ENCODE peak calls at places on chromosomes 11 and 22, in eight cellular contexts. I is transverse colon, Y is suprapubic skin, B is breast epithelium, W is K562, M is sigmoid colon, G is H1, V is spleen. Q is an unnamed sample.

GRCh38 chr22:39997939-39998726 is 3.4 kb downstream of the FAM83F start:
- DNase-seq in I (peak; percentile 79), Y (no peak), B (peak; percentile 85), W (no peak), M (no peak), G (no peak), V (no peak), Q (no peak)

GRCh38 chr11:61092280-61092766 is 10.0 kb upstream of the CD5 start:
- DNase-seq in I (peak; percentile 26), Y (no peak), B (no peak), W (no peak), M (no peak), G (no peak), V (no peak), Q (no peak)

GRCh38 chr11:125594958-125595357 is 2.3 kb downstream of the STT3A start:
- DNase-seq in I (no peak), Y (no peak), B (no peak), W (no peak), M (no peak), G (no peak), V (no peak), Q (no peak)

GRCh38 chr22:32693102-32693501 is 108.4 kb upstream of the TIMP3 start:
- DNase-seq in I (no peak), Y (no peak), B (no peak), W (peak; percentile 14), M (no peak), G (no peak), V (no peak), Q (no peak)

GRCh38 chr11:57464343-57465181 is 4.2 kb downstream of the RTN4RL2 start:
- DNase-seq in I (no peak), Y (no peak), B (no peak), W (peak; percentile 60), M (no peak), G (no peak), V (no peak), Q (no peak)

GRCh38 chr11:120522736-120523135 is 11.2 kb downstream of the GRIK4 start:
- DNase-seq in I (no peak), Y (peak; percentile 48), B (peak; percentile 33), W (no peak), M (peak; percentile 19), G (no peak), V (peak; percentile 46), Q (no peak)

GRCh38 chr11:115985896-115986295 is 481.7 kb upstream of the CADM1 start:
- DNase-seq in I (no peak), Y (no peak), B (no peak), W (no peak), M (no peak), G (no peak), V (no peak), Q (no peak)

GRCh38 chr11:130478204-130478701 is 29.8 kb downstream of the ADAMTS15 start:
- DNase-seq in I (peak; percentile 48), Y (no peak), B (no peak), W (no peak), M (peak; percentile 93), G (no peak), V (no peak), Q (no peak)

GRCh38 chr11:120316880-120317688 is 8.0 kb upstream of the TLCD5 start:
- DNase-seq in I (peak; percentile 90), Y (no peak), B (peak; percentile 90), W (no peak), M (peak; percentile 78), G (no peak), V (no peak), Q (no peak)

GRCh38 chr11:110903830-110904229 is 191.6 kb upstream of the ARHGAP20 start:
- DNase-seq in I (no peak), Y (no peak), B (no peak), W (no peak), M (no peak), G (no peak), V (no peak), Q (no peak)

GRCh38 chr22:17980638-17981051 is 43.7 kb downstream of the MICAL3 start:
- DNase-seq in I (peak; percentile 81), Y (no peak), B (no peak), W (peak; percentile 92), M (no peak), G (no peak), V (peak; percentile 88), Q (no peak)

GRCh38 chr22:46614070-46614931 is 5.9 kb upstream of the GRAMD4 start:
- DNase-seq in I (peak; percentile 55), Y (no peak), B (no peak), W (no peak), M (no peak), G (no peak), V (peak; percentile 88), Q (no peak)

GRCh38 chr11:114077482-114078305 is 18.2 kb downstream of the ZBTB16 start:
- DNase-seq in I (peak; percentile 51), Y (no peak), B (no peak), W (no peak), M (peak; percentile 61), G (no peak), V (no peak), Q (no peak)

GRCh38 chr11:8806974-8807373 is 104.0 kb upstream of the AKIP1 start:
- DNase-seq in I (no peak), Y (no peak), B (no peak), W (no peak), M (peak; percentile 69), G (no peak), V (no peak), Q (no peak)
- H3K4me3 ChIP-seq in I (no peak overlapping the region), Y (peak overlapping the region; percentile 59), B (peak overlapping the region; percentile 73), W (no peak overlapping the region), M (peak overlapping the region; percentile 58), G (no peak overlapping the region), V (no peak overlapping the region), Q (peak overlapping the region; percentile 56)

GRCh38 chr11:841981-842369 is 354 bp downstream of the POLR2L start:
- DNase-seq in I (no peak), Y (no peak), B (no peak), W (no peak), M (no peak), G (no peak), V (no peak), Q (no peak)

GRCh38 chr11:843818-844692 is 1.4 kb downstream of the TSPAN4 start:
- DNase-seq in I (peak; percentile 83), Y (peak; percentile 98), B (peak; percentile 84), W (peak; percentile 57), M (peak; percentile 97), G (peak; percentile 89), V (peak; percentile 94), Q (peak; percentile 98)

GRCh38 chr11:843086-843704 is 543 bp downstream of the TSPAN4 start:
- DNase-seq in I (no peak), Y (no peak), B (no peak), W (no peak), M (no peak), G (no peak), V (peak; percentile 88), Q (no peak)

GRCh38 chr11:839875-840617 is 2.3 kb downstream of the POLR2L start:
- DNase-seq in I (no peak), Y (no peak), B (no peak), W (peak; percentile 60), M (no peak), G (no peak), V (no peak), Q (no peak)

GRCh38 chr11:842370-843002 is at the start of the genes POLR2L and TSPAN4:
- DNase-seq in I (peak; percentile 91), Y (peak; percentile 98), B (peak; percentile 92), W (peak; percentile 93), M (peak; percentile 96), G (no peak), V (peak; percentile 97), Q (no peak)
- TF ChIP-seq POLR2A in I (peak; percentile 91), Y (peak; percentile 75), B (peak; percentile 48), W (peak; percentile 95), M (peak; percentile 70), G (no peak), V (peak; percentile 77), Q (peak; percentile 74)

GRCh38 chr22:30209642-30210041 is 36.9 kb downstream of the LIF start:
- DNase-seq in I (no peak), Y (peak; percentile 69), B (peak; percentile 28), W (no peak), M (no peak), G (no peak), V (peak; percentile 16), Q (no peak)

GRCh38 chr22:30206964-30207363 is 39.6 kb downstream of the LIF start:
- DNase-seq in I (no peak), Y (peak; percentile 90), B (peak; percentile 67), W (no peak), M (peak; percentile 82), G (no peak), V (no peak), Q (no peak)

GRCh38 chr22:30211124-30211820 is 35.3 kb downstream of the LIF start:
- DNase-seq in I (no peak), Y (no peak), B (no peak), W (no peak), M (no peak), G (no peak), V (peak; percentile 20), Q (no peak)

GRCh38 chr22:30210235-30210831 is 36.2 kb downstream of the LIF start:
- DNase-seq in I (no peak), Y (peak; percentile 77), B (peak; percentile 57), W (no peak), M (no peak), G (no peak), V (peak; percentile 27), Q (no peak)

DNA sequence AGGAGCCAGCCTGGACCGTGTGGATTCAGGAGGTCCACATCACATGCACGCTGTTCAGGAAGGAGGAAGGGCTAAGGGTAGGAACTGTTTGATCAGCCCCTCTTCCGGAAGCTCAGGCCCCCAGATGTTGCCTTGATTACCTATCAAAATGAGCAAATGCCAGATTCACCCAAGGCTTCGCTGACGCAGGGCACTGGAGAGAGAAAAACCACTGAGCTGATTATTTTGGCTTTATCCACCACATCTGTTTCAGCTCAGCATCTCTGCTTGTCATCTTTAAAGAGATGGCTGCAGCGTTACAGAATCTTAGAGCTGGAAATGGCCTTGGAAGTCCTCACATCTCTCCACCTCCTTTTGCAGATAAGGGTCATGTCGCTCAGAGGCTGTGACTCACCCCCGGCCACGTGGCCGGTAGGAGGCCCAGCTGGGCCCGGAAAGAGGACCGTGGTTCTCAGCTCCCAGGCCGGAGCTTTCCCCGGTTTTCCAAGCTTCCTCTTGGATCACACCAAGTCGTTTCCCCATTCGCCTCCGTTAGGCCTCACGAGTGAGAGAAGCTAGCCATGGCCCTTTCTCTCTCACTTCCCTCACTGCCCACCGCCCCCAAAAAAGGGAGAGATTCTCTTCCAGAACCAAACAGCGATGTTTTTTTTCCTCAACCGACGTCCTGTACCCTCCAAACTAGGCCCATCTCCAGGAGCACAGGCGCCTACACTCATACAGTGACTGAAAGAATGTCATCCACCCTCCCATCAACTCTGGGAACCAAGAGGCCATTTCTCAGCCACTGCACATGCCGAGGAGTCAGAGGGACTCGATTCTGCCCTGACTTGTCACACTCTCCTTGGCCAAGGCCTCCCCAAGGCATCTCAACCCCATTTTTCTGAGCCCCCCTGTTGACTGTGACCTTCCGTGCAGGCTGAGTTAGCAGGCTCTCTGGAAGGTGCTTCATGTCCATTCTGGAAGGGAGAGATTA is 37.6 kb downstream of the LIF start:
- DNase-seq in I (peak; percentile 38), Y (peak; percentile 78), B (peak; percentile 49), W (peak; percentile 85), M (peak; percentile 89), G (no peak), V (no peak), Q (no peak)
- TF ChIP-seq POLR2AphosphoS5 in I (no peak), Y (no peak), B (no peak), W (no peak), M (peak; percentile 59), G (no peak), V (peak; percentile 67), Q (no peak)

DNA sequence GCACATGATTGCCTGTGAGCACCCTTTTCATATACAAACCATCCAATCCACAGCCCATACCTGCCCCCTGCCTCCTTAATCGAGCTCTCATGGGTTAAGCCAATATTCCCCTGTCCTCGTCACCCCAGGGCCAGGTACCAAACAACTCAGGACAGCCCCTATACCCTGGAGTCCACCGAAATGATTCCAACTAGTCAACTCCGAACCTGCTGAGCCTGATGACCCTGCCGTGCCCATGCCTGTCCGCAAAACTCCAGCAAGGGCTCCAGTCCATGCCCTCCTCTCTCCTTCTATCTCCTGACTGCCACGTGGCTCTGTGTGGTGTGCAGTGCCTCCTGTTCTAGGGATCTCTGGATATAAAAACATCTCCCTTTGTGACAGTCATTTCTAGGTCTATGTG is 35.5 kb upstream of the SYT13 start:
- DNase-seq in I (no peak), Y (no peak), B (no peak), W (no peak), M (peak; percentile 26), G (no peak), V (no peak), Q (peak; percentile 70)
- H3K4me3 ChIP-seq in I (no peak overlapping the region), Y (no peak overlapping the region), B (no peak overlapping the region), W (no peak overlapping the region), M (no peak overlapping the region), G (no peak overlapping the region), V (no peak overlapping the region), Q (no peak overlapping the region)